ENCODE peak calls at places on chromosomes 5 and 9, in five cellular contexts. K, B, U, R and G are unnamed samples.

GRCh38 chr5:87121315-87122170 is 146.1 kb upstream of the RASA1 start:
- DNase-seq in K (peak; percentile 95), B (peak; percentile 92), U (no peak), R (no peak), G (peak; percentile 96)

GRCh38 chr5:40797273-40798011 is 732 bp downstream of the PRKAA1 start:
- DNase-seq in K (peak; percentile 80), B (peak; percentile 76), U (peak; percentile 31), R (peak; percentile 81), G (peak; percentile 66)

GRCh38 chr5:35939639-35940038 is 1.2 kb upstream of the CAPSL start:
- DNase-seq in K (peak; percentile 19), B (no peak), U (no peak), R (no peak), G (no peak)

GRCh38 chr5:34609951-34610431 is 46.1 kb upstream of the RAI14 start:
- DNase-seq in K (peak; percentile 44), B (no peak), U (no peak), R (no peak), G (peak; percentile 31)

GRCh38 chr9:100222674-100223073 is 123.6 kb downstream of the INVS start:
- DNase-seq in K (peak; percentile 68), B (peak; percentile 40), U (no peak), R (no peak), G (peak; percentile 54)

GRCh38 chr9:70081120-70081495 is 37.5 kb downstream of the MAMDC2 start:
- DNase-seq in K (peak; percentile 44), B (peak; percentile 79), U (no peak), R (no peak), G (peak; percentile 90)

GRCh38 chr5:36666986-36667385 is 60.6 kb downstream of the SLC1A3 start:
- DNase-seq in K (no peak), B (no peak), U (no peak), R (no peak), G (no peak)

GRCh38 chr5:15446552-15446951 is 53.4 kb upstream of the FBXL7 start:
- DNase-seq in K (peak; percentile 66), B (no peak), U (no peak), R (no peak), G (no peak)

GRCh38 chr5:65086234-65086886 is 317.6 kb downstream of the CWC27 start:
- DNase-seq in K (no peak), B (no peak), U (no peak), R (no peak), G (no peak)